ENCODE peak calls at places on chromosomes 2 and 18, in five cellular contexts. One of them, this sample, is unnamed.

GRCh38 chr2:126858013-126858412 is 40.7 kb upstream of the TEX51 start:
- DNase-seq in uterus: no peak
- DNase-seq in spleen: no peak
- DNase-seq in right lobe of liver: no peak
- DNase-seq in A549: no peak
- DNase-seq in this sample: no peak

GRCh38 chr2:136863468-136863867 is 98.1 kb downstream of the THSD7B start:
- DNase-seq in uterus: no peak
- DNase-seq in spleen: no peak
- DNase-seq in right lobe of liver: no peak
- DNase-seq in A549: no peak
- DNase-seq in this sample: no peak

GRCh38 chr2:135875491-135876065 is 665 bp downstream of the MCM6 start:
- DNase-seq in uterus: peak
- DNase-seq in spleen: peak
- DNase-seq in right lobe of liver: peak
- DNase-seq in A549: peak
- DNase-seq in this sample: peak

GRCh38 chr2:68709421-68709911 is 25.1 kb upstream of the ARHGAP25 start:
- DNase-seq in uterus: no peak
- DNase-seq in spleen: no peak
- DNase-seq in right lobe of liver: no peak
- DNase-seq in A549: peak
- DNase-seq in this sample: no peak

GRCh38 chr2:8509613-8510012 is 172.2 kb upstream of the ID2 start:
- DNase-seq in uterus: no peak
- DNase-seq in spleen: peak
- DNase-seq in right lobe of liver: no peak
- DNase-seq in A549: no peak
- DNase-seq in this sample: no peak

GRCh38 chr18:37639846-37640245 is 74.2 kb upstream of the CELF4 start:
- DNase-seq in uterus: no peak
- DNase-seq in spleen: no peak
- DNase-seq in right lobe of liver: no peak
- DNase-seq in A549: no peak
- DNase-seq in this sample: no peak

GRCh38 chr2:134489732-134490384 is 228.9 kb downstream of the TMEM163 start:
- DNase-seq in uterus: no peak
- DNase-seq in spleen: no peak
- DNase-seq in right lobe of liver: no peak
- DNase-seq in A549: no peak
- DNase-seq in this sample: no peak

GRCh38 chr18:49319590-49319989 is 140.9 kb downstream of the DYM start:
- DNase-seq in uterus: no peak
- DNase-seq in spleen: no peak
- DNase-seq in right lobe of liver: no peak
- DNase-seq in A549: no peak
- DNase-seq in this sample: no peak

GRCh38 chr2:125167820-125168219 is 1142.7 kb downstream of the CNTNAP5 start:
- DNase-seq in uterus: no peak
- DNase-seq in spleen: no peak
- DNase-seq in right lobe of liver: no peak
- DNase-seq in A549: no peak
- DNase-seq in this sample: no peak

GRCh38 chr2:211270257-211270656 is 713.9 kb downstream of the CPS1 start:
- DNase-seq in uterus: no peak
- DNase-seq in spleen: no peak
- DNase-seq in right lobe of liver: no peak
- DNase-seq in A549: no peak
- DNase-seq in this sample: no peak

GRCh38 chr2:240568678-240569522 is 616 bp downstream of the RNPEPL1 start:
- DNase-seq in uterus: peak
- DNase-seq in spleen: peak
- DNase-seq in right lobe of liver: peak
- DNase-seq in A549: no peak
- DNase-seq in this sample: peak

GRCh38 chr2:25044990-25045389 is 3.1 kb downstream of the EFR3B start:
- DNase-seq in uterus: no peak
- DNase-seq in spleen: peak
- DNase-seq in right lobe of liver: no peak
- DNase-seq in A549: no peak
- DNase-seq in this sample: no peak

GRCh38 chr2:209476367-209477191 is 52.7 kb downstream of the MAP2 start:
- DNase-seq in uterus: peak
- DNase-seq in spleen: no peak
- DNase-seq in right lobe of liver: no peak
- DNase-seq in A549: no peak
- DNase-seq in this sample: no peak

GRCh38 chr2:25340340-25340886 is 1.3 kb downstream of the DNMT3A start:
- DNase-seq in uterus: peak
- DNase-seq in spleen: peak
- DNase-seq in right lobe of liver: peak
- DNase-seq in A549: no peak
- DNase-seq in this sample: peak

GRCh38 chr2:207819021-207819687 is 49.4 kb upstream of the FZD5 start:
- DNase-seq in uterus: no peak
- DNase-seq in spleen: no peak
- DNase-seq in right lobe of liver: no peak
- DNase-seq in A549: no peak
- DNase-seq in this sample: no peak

GRCh38 chr18:56563568-56563967 is 74.8 kb downstream of the TXNL1 start:
- DNase-seq in uterus: no peak
- DNase-seq in spleen: no peak
- DNase-seq in right lobe of liver: no peak
- DNase-seq in A549: no peak
- DNase-seq in this sample: no peak

GRCh38 chr2:138827426-138828054 is 47.4 kb upstream of the NXPH2 start:
- DNase-seq in uterus: peak
- DNase-seq in spleen: no peak
- DNase-seq in right lobe of liver: no peak
- DNase-seq in A549: peak
- DNase-seq in this sample: no peak

DNA sequence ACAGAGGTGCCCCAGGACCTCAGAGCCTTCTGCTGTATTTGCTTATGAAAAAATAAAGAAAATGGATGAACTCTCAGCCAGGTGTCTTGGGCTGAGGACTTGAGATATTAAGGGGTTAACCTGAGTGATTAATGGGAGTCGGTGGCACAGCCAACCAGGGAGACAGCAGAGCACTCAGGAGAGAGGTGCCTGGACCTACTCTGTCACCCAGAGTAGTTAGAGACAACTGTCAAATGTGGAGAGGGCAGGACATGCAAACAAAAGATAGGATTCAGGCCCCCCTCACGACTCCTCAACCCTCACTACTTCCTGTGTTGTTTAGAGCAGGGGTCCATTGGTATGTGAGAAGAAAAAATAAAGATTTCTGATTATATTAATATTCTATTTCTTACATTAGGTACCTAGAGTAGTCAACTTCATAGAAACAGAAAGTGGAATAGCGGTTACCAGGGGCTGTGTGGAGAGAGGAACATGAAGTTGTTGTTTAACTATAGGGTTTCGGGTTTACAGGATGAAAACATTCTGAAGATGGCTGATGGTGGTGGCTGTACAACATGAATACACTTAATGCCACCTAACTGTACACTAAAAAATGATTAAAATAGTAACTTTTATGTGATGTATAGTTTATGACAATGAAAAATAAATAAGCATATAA is 28.6 kb upstream of the CETN1 start:
- DNase-seq in uterus: no peak
- DNase-seq in spleen: no peak
- DNase-seq in right lobe of liver: no peak
- DNase-seq in A549: no peak
- DNase-seq in this sample: no peak
- TF ChIP-seq POLR2A in uterus: no peak
- TF ChIP-seq POLR2A in spleen: no peak
- TF ChIP-seq POLR2A in right lobe of liver: no peak
- TF ChIP-seq POLR2A in A549: no peak
- TF ChIP-seq POLR2A in this sample: no peak

GRCh38 chr2:161033059-161033660 is 127.1 kb upstream of the TANK start:
- DNase-seq in uterus: no peak
- DNase-seq in spleen: no peak
- DNase-seq in right lobe of liver: no peak
- DNase-seq in A549: no peak
- DNase-seq in this sample: no peak
- TF ChIP-seq POLR2A in uterus: no peak
- TF ChIP-seq POLR2A in spleen: no peak
- TF ChIP-seq POLR2A in right lobe of liver: no peak
- TF ChIP-seq POLR2A in A549: no peak
- TF ChIP-seq POLR2A in this sample: no peak

GRCh38 chr2:218406209-218406948 is 6.7 kb downstream of the CTDSP1 start:
- DNase-seq in uterus: peak
- DNase-seq in spleen: peak
- DNase-seq in right lobe of liver: peak
- DNase-seq in A549: peak
- DNase-seq in this sample: peak
- TF ChIP-seq POLR2A in uterus: peak
- TF ChIP-seq POLR2A in spleen: no peak
- TF ChIP-seq POLR2A in right lobe of liver: peak
- TF ChIP-seq POLR2A in A549: no peak
- TF ChIP-seq POLR2A in this sample: no peak

GRCh38 chr18:64919971-64920370 is 771.1 kb upstream of the LINC00305 start:
- DNase-seq in uterus: no peak
- DNase-seq in spleen: no peak
- DNase-seq in right lobe of liver: no peak
- DNase-seq in A549: no peak
- DNase-seq in this sample: no peak
- TF ChIP-seq POLR2A in uterus: no peak
- TF ChIP-seq POLR2A in spleen: no peak
- TF ChIP-seq POLR2A in right lobe of liver: no peak
- TF ChIP-seq POLR2A in A549: no peak
- TF ChIP-seq POLR2A in this sample: no peak

DNA sequence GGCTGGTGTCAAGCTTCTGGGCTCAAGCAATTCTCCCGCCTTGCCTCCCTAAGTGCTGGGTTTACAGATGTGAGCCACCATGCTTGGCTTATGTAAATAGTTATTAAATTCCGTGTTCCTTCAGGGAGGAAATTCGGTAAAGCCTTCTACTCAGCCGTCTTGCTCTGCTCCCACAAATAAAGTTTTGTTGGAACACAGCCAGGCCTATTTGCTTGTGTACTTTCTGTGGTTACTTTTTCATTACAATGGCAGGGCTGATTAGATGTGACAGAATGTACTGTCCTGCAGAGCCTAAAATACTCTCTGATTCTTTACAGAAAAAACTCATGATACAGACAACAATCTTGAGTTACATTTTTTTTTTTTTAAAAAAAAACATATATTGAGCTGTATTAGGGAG is 68.8 kb upstream of the TACR1 start:
- DNase-seq in uterus: no peak
- DNase-seq in spleen: no peak
- DNase-seq in right lobe of liver: no peak
- DNase-seq in A549: no peak
- DNase-seq in this sample: no peak
- TF ChIP-seq POLR2A in uterus: no peak
- TF ChIP-seq POLR2A in spleen: no peak
- TF ChIP-seq POLR2A in right lobe of liver: no peak
- TF ChIP-seq POLR2A in A549: no peak
- TF ChIP-seq POLR2A in this sample: no peak

GRCh38 chr2:133062946-133063345 is 392.9 kb upstream of the LYPD1 start:
- DNase-seq in uterus: no peak
- DNase-seq in spleen: no peak
- DNase-seq in right lobe of liver: no peak
- DNase-seq in A549: no peak
- DNase-seq in this sample: no peak

GRCh38 chr2:133063792-133064191 is 393.8 kb upstream of the LYPD1 start:
- DNase-seq in uterus: no peak
- DNase-seq in spleen: no peak
- DNase-seq in right lobe of liver: no peak
- DNase-seq in A549: no peak
- DNase-seq in this sample: peak

DNA sequence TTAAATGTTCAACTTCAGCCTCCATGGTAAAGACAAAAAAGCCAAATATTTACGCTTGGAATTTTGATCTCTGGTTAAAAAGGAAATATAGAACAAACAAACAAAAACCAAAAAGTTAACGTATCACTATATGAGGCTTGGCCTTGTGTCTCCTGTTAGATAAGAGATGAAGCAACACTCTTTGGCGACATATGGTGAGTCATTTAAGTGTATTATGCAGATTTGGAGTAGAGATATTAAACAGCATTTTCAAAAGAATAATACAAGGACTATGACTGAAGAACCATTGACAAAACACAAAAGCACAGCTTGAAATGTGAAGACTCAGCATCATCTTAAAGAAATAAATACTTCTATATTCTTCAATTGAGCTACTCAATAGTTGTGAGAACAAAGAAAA is 392.2 kb upstream of the LYPD1 start:
- DNase-seq in uterus: no peak
- DNase-seq in spleen: no peak
- DNase-seq in right lobe of liver: no peak
- DNase-seq in A549: no peak
- DNase-seq in this sample: no peak
- TF ChIP-seq POLR2A in uterus: no peak
- TF ChIP-seq POLR2A in spleen: no peak
- TF ChIP-seq POLR2A in right lobe of liver: no peak
- TF ChIP-seq POLR2A in A549: no peak
- TF ChIP-seq POLR2A in this sample: no peak

GRCh38 chr2:109601693-109602250 is 12.0 kb downstream of the SEPTIN10 start:
- DNase-seq in uterus: no peak
- DNase-seq in spleen: no peak
- DNase-seq in right lobe of liver: no peak
- DNase-seq in A549: no peak
- DNase-seq in this sample: no peak

GRCh38 chr2:109602617-109603188 is 11.1 kb downstream of the SEPTIN10 start:
- DNase-seq in uterus: no peak
- DNase-seq in spleen: no peak
- DNase-seq in right lobe of liver: no peak
- DNase-seq in A549: no peak
- DNase-seq in this sample: no peak

GRCh38 chr2:109609352-109610024 is 4.3 kb downstream of the SEPTIN10 start:
- DNase-seq in uterus: no peak
- DNase-seq in spleen: no peak
- DNase-seq in right lobe of liver: no peak
- DNase-seq in A549: no peak
- DNase-seq in this sample: no peak

GRCh38 chr2:109607766-109608165 is 6.0 kb downstream of the SEPTIN10 start:
- DNase-seq in uterus: no peak
- DNase-seq in spleen: no peak
- DNase-seq in right lobe of liver: no peak
- DNase-seq in A549: no peak
- DNase-seq in this sample: no peak

DNA sequence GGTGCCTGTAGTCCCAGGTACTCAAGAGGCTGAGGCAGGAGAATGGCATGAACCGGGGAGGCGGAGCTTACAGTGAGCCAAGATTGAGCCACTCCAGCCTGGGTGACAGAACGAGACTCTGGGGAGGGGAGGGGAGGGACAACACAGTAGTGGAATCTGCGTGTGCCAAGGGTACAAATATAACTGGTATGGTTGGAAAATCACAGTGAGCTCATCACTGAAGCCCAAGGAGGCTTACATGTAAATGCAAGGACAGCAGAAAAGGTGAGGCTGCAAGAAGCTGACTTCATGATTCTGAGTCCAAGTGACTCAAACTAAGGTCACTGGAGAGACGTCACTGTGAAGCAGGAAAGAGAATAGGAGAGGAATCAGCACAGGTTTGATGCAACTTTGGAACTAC is 9.2 kb downstream of the SEPTIN10 start:
- DNase-seq in uterus: no peak
- DNase-seq in spleen: no peak
- DNase-seq in right lobe of liver: no peak
- DNase-seq in A549: peak
- DNase-seq in this sample: no peak
- TF ChIP-seq POLR2A in uterus: no peak
- TF ChIP-seq POLR2A in spleen: no peak
- TF ChIP-seq POLR2A in right lobe of liver: no peak
- TF ChIP-seq POLR2A in A549: no peak
- TF ChIP-seq POLR2A in this sample: no peak